ENCODE peak calls at places on chromosomes 11 and 22, in four cellular contexts. T, S, D and H are unnamed samples.

GRCh38 chr22:19823638-19824196 is 31.0 kb downstream of the GNB1L start:
- DNase-seq in S (no peak), D (no peak), T (no peak), H (peak; percentile 1)

GRCh38 chr11:47443817-47444216 is 5.1 kb downstream of the RAPSN start:
- DNase-seq in T (no peak), D (no peak), S (no peak), H (no peak)

GRCh38 chr11:112564228-112564955 is 303.7 kb upstream of the PLET1 start:
- DNase-seq in D (peak; percentile 26), T (peak; percentile 79), S (peak; percentile 9), H (no peak)

GRCh38 chr11:119108151-119108856 is 1.2 kb downstream of the C2CD2L start:
- DNase-seq in T (no peak), S (peak; percentile 64), D (no peak), H (peak; percentile 61)

GRCh38 chr11:35373284-35373933 is 45.9 kb downstream of the SLC1A2 start:
- DNase-seq in S (peak; percentile 30), D (no peak), T (no peak), H (no peak)

GRCh38 chr11:113505046-113505445 is 29.8 kb upstream of the DRD2 start:
- DNase-seq in T (no peak), S (no peak), D (no peak), H (no peak)

GRCh38 chr11:107696140-107696539 is 15.7 kb downstream of the SLN start:
- DNase-seq in T (peak; percentile 93), D (no peak), S (no peak), H (no peak)

GRCh38 chr11:112085822-112086421 is 634 bp downstream of the TIMM8B start:
- DNase-seq in S (peak; percentile 37), T (peak; percentile 36), D (peak; percentile 7), H (no peak)

GRCh38 chr22:39236321-39237275 is 8.2 kb downstream of the PDGFB start:
- DNase-seq in S (peak; percentile 45), T (no peak), D (peak; percentile 40), H (no peak)

GRCh38 chr11:26319906-26320305 is 12.0 kb upstream of the ANO3 start:
- DNase-seq in D (no peak), S (no peak), T (peak; percentile 48), H (no peak)

GRCh38 chr11:99325807-99326206 is 305.1 kb downstream of the CNTN5 start:
- DNase-seq in T (peak; percentile 89), D (no peak), S (no peak), H (no peak)

DNA sequence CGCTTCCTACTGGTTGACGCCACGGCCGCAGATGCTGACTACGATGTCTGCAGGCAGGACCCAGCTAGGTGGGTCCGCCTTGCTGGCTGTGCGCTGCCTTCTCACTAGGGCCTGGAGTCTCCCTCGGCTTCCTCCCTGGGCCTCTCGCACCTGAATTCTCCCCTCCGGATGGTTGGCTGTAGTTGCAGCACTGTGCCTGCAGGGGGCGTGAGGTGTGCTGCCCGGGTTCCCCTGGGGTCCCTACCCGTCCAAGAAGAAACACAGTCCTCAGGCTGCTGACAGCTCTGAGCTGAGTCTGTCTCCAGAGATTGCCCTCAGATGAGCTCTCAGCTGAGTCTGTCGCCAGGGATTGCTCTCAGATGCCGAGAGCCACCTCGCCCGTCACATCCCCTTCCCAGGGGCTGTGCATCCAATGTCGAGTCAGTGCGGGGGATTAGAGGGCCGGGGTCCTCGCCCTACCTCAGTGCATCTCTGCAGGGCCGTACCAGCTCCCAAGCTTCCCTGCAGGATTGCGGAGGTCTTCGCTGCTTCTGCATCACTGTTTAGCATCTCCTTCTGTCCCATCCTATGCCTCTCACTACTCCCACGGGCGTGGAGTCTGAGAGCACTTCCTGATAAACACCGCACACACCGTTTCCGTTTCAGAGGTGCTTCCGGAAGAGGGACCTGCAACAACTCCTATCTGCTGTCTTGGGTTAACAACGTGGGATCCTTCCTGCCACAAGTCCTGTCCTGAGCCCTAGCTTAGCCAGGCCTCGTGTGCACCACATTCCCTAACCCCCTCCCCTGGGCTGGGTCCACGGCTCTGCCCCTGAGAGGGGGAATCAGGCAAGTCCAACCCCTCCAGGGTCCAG is 196.9 kb downstream of the CSNK2A3 start:
- DNase-seq in D (no peak), T (no peak), S (no peak), H (no peak)
- TF ChIP-seq CTCF in D (peak; percentile 9), T (peak; percentile 51), S (peak; percentile 27), H (peak; percentile 47)

DNA sequence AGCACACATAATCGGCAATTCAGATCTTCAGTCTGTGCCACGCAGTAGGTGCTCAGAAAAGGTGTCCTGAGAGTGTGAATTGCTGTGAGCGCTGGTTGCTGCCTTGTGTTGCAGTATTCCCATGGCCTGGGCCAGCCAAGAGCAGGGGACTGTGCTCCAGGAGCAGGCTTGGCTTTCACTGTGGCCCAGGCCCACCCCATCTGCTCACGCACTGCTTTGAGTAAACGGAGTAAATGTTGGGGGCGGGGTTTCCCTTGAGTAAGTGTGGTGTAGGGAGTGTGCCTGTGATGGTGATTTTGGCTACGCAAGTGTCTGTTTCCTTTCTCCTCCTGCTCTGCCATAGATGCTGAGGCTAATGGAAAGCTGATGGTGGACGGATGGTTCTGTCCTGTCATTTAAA is 2.3 kb downstream of the CTTN start:
- DNase-seq in D (no peak), S (no peak), T (no peak), H (no peak)
- H3K4me3 ChIP-seq in D (no peak overlapping the region), S (peak overlapping the region; percentile 98), T (peak overlapping the region; percentile 68), H (peak overlapping the region; percentile 85)

DNA sequence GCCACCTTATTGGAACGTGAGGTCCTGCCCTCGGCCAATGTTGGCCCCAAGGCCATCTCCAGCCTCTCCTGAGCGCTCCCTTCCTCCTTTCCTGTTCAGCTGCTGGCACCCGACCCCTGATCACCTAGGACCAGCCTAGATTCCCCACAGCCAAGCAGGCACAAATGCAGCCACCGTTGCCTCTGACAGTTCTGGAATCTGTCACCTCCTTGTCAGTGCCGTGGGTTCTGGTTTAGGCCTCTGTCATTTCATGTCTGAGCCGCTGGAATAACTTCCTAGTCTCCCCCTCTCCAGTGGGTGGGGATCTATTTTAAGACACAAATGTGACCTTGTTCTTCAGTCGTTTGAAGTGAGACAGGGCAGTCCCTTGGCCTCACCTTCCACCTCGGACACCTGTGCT is 29.7 kb downstream of the FADS3 start:
- DNase-seq in S (no peak), T (no peak), D (no peak), H (no peak)
- H3K27ac ChIP-seq in S (no peak overlapping the region), T (no peak overlapping the region), D (no peak overlapping the region), H (no peak overlapping the region)

DNA sequence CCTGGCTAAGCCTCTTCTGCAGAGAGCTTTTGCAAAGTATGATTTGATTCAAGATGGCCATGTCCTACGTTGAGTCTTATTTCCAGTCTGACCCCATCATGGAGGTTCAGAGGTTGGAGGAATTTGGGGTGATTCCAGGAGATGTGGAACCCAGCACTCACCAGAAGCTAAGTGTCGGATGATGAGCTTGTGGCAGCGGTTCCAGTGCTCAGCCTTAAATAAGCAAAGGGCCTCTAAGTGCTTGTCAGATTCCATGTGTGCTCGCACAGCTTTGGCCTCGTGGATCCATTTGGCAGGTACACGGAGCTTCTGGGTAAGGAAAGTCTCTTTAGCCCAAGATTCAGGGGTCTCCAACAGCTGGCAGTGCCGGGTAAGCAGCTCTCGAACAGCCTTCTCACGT is 11.9 kb upstream of the CHRNA10 start:
- DNase-seq in T (no peak), D (no peak), S (no peak), H (no peak)
- TF ChIP-seq CTCF in T (no peak), D (no peak), S (no peak), H (no peak)

GRCh38 chr22:50471197-50471847 is 3.5 kb downstream of the SBF1 start:
- DNase-seq in S (no peak), T (no peak), D (no peak), H (peak; percentile 84)

GRCh38 chr22:50469377-50470305 is 5.2 kb downstream of the SBF1 start:
- DNase-seq in D (peak; percentile 13), T (peak; percentile 17), S (peak; percentile 95), H (no peak)

GRCh38 chr22:50468626-50469025 is 6.2 kb downstream of the SBF1 start:
- DNase-seq in S (no peak), D (no peak), T (no peak), H (no peak)

GRCh38 chr22:50471962-50472361 is 2.9 kb downstream of the SBF1 start:
- DNase-seq in T (no peak), D (no peak), S (no peak), H (no peak)

GRCh38 chr22:50470491-50470890 is 4.3 kb downstream of the SBF1 start:
- DNase-seq in S (peak; percentile 67), T (no peak), D (no peak), H (no peak)
- H3K4me3 ChIP-seq in S (peak overlapping the region; percentile 8), T (no peak overlapping the region), D (no peak overlapping the region), H (no peak overlapping the region)

DNA sequence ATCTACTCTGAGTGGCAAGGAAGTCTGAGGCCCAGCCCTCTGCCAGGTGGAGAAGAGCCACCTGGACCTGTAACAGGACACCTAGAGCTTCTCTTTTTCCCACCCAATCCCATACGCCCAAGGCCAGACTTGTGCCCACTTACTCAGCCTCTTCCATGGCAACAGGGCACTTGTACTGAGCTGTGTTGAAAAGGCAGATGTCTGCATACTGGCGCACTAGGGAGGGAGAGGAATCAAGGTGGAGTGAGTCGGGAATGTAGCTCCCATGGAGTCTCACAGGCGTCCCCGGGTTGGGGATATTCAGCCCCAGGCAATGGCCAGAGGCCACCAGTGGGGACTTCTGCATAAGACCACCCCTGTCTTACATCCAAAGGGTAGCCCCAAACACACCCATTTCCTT is 36.1 kb downstream of the TPBGL start:
- DNase-seq in T (no peak), S (no peak), D (no peak), H (no peak)
- H3K27ac ChIP-seq in T (no peak overlapping the region), S (peak overlapping the region; percentile 7), D (no peak overlapping the region), H (no peak overlapping the region)

DNA sequence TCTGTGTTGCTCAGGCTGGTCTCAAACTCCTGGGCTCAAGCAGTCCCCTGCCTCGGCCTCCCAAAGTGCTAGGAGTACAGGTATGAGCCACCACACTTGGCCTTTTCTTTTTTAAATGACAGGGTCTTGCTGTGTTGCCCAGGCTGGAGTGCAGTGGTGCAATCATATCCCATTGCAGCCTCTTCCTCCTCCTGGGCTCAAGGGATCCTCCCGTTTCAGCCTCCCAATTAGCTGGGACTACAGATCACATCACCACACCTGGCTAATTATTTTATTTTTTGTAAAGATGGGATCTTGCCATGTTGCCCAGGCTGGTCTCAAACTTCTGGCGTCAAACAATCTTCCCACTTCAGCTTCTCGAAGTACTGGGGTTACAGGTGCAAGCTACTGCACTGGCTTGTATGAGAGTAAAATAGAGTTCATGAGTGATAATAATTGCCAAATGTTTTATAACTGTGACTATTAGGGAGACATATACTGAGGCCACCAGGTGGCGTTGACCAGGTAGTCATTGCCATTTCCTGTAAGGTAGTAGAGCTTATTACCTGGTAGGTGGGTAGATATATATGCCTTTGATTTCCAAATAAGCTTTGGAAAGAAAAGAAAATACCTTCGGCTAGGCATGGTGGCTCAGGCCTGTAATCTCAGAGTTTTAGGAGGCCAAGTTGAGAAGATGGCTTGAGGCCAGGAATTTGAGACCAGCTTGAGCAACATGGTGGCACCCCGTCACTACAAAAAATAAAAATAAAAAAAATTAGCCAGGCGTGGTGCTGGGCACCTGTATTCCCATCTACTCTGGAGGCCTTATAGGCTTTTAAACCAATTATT is 5.4 kb downstream of the FDX1 start:
- DNase-seq in D (no peak), S (peak; percentile 20), T (peak; percentile 8), H (no peak)
- TF ChIP-seq CTCF in D (no peak), S (peak; percentile 29), T (peak; percentile 33), H (no peak)

GRCh38 chr22:37559901-37560681 is at the start of gene CDC42EP1:
- DNase-seq in D (no peak), S (peak; percentile 75), T (peak; percentile 54), H (peak; percentile 22)

GRCh38 chr22:37560682-37561208 is 465 bp downstream of the CDC42EP1 start:
- DNase-seq in S (peak; percentile 34), D (no peak), T (peak; percentile 42), H (no peak)

GRCh38 chr22:37559521-37559900 is 769 bp upstream of the CDC42EP1 start:
- DNase-seq in D (no peak), S (no peak), T (no peak), H (no peak)

GRCh38 chr22:37562049-37562784 is 1.9 kb downstream of the CDC42EP1 start:
- DNase-seq in D (no peak), T (no peak), S (no peak), H (no peak)

GRCh38 chr22:37561209-37562048 is 1.1 kb downstream of the CDC42EP1 start:
- DNase-seq in T (peak; percentile 89), S (peak; percentile 95), D (peak; percentile 99), H (peak; percentile 94)
- H3K4me3 ChIP-seq in T (peak overlapping the region; percentile 94), S (peak overlapping the region; percentile 64), D (peak overlapping the region; percentile 93), H (peak overlapping the region; percentile 78)